ENCODE peak calls at places on chromosome 3, in six cellular contexts. E is AG09309, R is heart right ventricle, X is neural progenitor cell, P is IMR-90, F is HFF-Myc. V is an unnamed sample.

GRCh38 chr3:48694610-48695051 is 8.9 kb upstream of the NCKIPSD start:
- DNase-seq in X (no peak), R (peak), P (peak), E (peak), F (peak), V (no peak)

GRCh38 chr3:108882762-108883161 is 60.2 kb downstream of the TRAT1 start:
- DNase-seq in E (no peak), F (no peak), P (no peak), X (no peak), R (no peak), V (no peak)

GRCh38 chr3:121997372-121997771 is 24.7 kb downstream of the ILDR1 start:
- DNase-seq in R (no peak), P (no peak), E (no peak), F (no peak), X (no peak), V (peak)

GRCh38 chr3:27507111-27507510 is 22.9 kb upstream of the SLC4A7 start:
- DNase-seq in F (no peak), R (no peak), P (peak), E (no peak), X (no peak), V (no peak)

GRCh38 chr3:67916353-67916752 is 261.9 kb upstream of the SUCLG2 start:
- DNase-seq in F (no peak), X (no peak), P (no peak), R (no peak), E (no peak), V (peak)

GRCh38 chr3:72011495-72011894 is 226.5 kb upstream of the PROK2 start:
- DNase-seq in R (no peak), P (peak), X (no peak), F (no peak), E (peak), V (no peak)

GRCh38 chr3:139655880-139656279 is 21.9 kb downstream of the NMNAT3 start:
- DNase-seq in R (no peak), X (no peak), F (no peak), E (no peak), P (no peak), V (no peak)

GRCh38 chr3:143811602-143812001 is 36.7 kb downstream of the SLC9A9 start:
- DNase-seq in X (no peak), R (peak), P (no peak), E (no peak), F (no peak), V (no peak)

GRCh38 chr3:59515936-59516335 is 466.1 kb upstream of the CFAP20DC start:
- DNase-seq in X (no peak), F (no peak), P (no peak), R (no peak), E (no peak), V (no peak)

GRCh38 chr3:126542340-126543241 is 16.1 kb downstream of the C3orf22 start:
- DNase-seq in F (no peak), R (no peak), X (no peak), E (no peak), P (no peak), V (no peak)

GRCh38 chr3:143089965-143090364 is 29.6 kb upstream of the CHST2 start:
- DNase-seq in E (no peak), P (no peak), X (no peak), R (no peak), F (no peak), V (no peak)

GRCh38 chr3:168250415-168250861 is 154.7 kb upstream of the GOLIM4 start:
- DNase-seq in R (no peak), X (peak), E (no peak), F (no peak), P (peak), V (peak)

GRCh38 chr3:111596328-111596727 is 1.2 kb upstream of the ZBED2 start:
- DNase-seq in E (no peak), X (no peak), R (no peak), P (peak), F (no peak), V (no peak)

GRCh38 chr3:161649900-161650484 is 153.4 kb downstream of the OTOL1 start:
- DNase-seq in F (no peak), R (no peak), X (no peak), P (no peak), E (no peak), V (no peak)

GRCh38 chr3:189967254-189967865 is 153.3 kb downstream of the P3H2 start:
- DNase-seq in P (peak), E (no peak), R (no peak), X (peak), F (no peak), V (peak)

GRCh38 chr3:19250959-19251610 is 102.8 kb downstream of the KCNH8 start:
- DNase-seq in X (peak), F (no peak), E (no peak), P (no peak), R (no peak), V (no peak)

GRCh38 chr3:177441281-177441812 is 244.1 kb upstream of the TBL1XR1 start:
- DNase-seq in X (no peak), F (no peak), R (no peak), P (no peak), E (no peak), V (no peak)

GRCh38 chr3:71258116-71258515 is 325.4 kb downstream of the FOXP1 start:
- DNase-seq in R (no peak), E (peak), F (no peak), X (no peak), P (peak), V (no peak)

GRCh38 chr3:15354485-15354884 is 22.1 kb upstream of the SH3BP5 start:
- DNase-seq in F (no peak), X (no peak), R (no peak), P (no peak), E (no peak), V (no peak)

GRCh38 chr3:33145901-33146580 is 32.2 kb downstream of the CRTAP start:
- DNase-seq in R (no peak), P (no peak), X (no peak), E (no peak), F (no peak), V (no peak)

GRCh38 chr3:13007251-13007941 is 65.8 kb downstream of the IQSEC1 start:
- DNase-seq in X (no peak), F (no peak), E (no peak), P (no peak), R (no peak), V (no peak)

GRCh38 chr3:31634485-31634884 is 101.8 kb downstream of the STT3B start:
- DNase-seq in X (no peak), R (no peak), E (peak), F (peak), P (peak), V (no peak)

GRCh38 chr3:48038971-48039481 is 22.8 kb upstream of the MAP4 start:
- DNase-seq in F (no peak), E (no peak), X (no peak), P (no peak), R (no peak), V (peak)

GRCh38 chr3:101984356-101984755 is 135.0 kb downstream of the NFKBIZ start:
- DNase-seq in F (no peak), P (no peak), R (no peak), E (no peak), X (no peak), V (no peak)

GRCh38 chr3:31755911-31756658 is 223.4 kb downstream of the STT3B start:
- DNase-seq in R (no peak), P (no peak), E (no peak), F (no peak), X (no peak), V (no peak)

GRCh38 chr3:42996633-42997075 is 17.5 kb downstream of the GASK1A start:
- DNase-seq in P (no peak), R (no peak), F (no peak), X (no peak), E (no peak), V (no peak)

GRCh38 chr3:177445591-177445990 is 248.3 kb upstream of the TBL1XR1 start:
- DNase-seq in R (no peak), X (no peak), E (no peak), P (no peak), F (no peak), V (no peak)

GRCh38 chr3:9398715-9399708 is 1.6 kb downstream of the SETD5 start:
- DNase-seq in R (no peak), E (no peak), P (peak), F (no peak), X (peak), V (peak)

GRCh38 chr3:113377158-113377557 is 64.1 kb downstream of the CFAP44 start:
- DNase-seq in F (no peak), R (no peak), X (no peak), P (no peak), E (no peak), V (no peak)

GRCh38 chr3:139529624-139530023 is 9.9 kb downstream of the RBP1 start:
- DNase-seq in P (no peak), X (no peak), R (no peak), E (no peak), F (no peak), V (no peak)

GRCh38 chr3:63967675-63968611 is 55.4 kb downstream of the PSMD6 start:
- DNase-seq in E (no peak), P (peak), X (peak), F (no peak), R (no peak), V (peak)

GRCh38 chr3:55482496-55483195 is 4.5 kb downstream of the WNT5A start:
- DNase-seq in F (no peak), P (peak), E (no peak), X (peak), R (no peak), V (no peak)

GRCh38 chr3:127443581-127444375 is 146.8 kb downstream of the TPRA1 start:
- DNase-seq in E (no peak), F (no peak), X (no peak), R (no peak), P (no peak), V (no peak)

GRCh38 chr3:57892423-57892822 is 115.8 kb upstream of the FLNB start:
- DNase-seq in P (peak), E (no peak), F (no peak), R (no peak), X (no peak), V (no peak)

GRCh38 chr3:186108106-186108940 is 566 bp downstream of the ETV5 start:
- DNase-seq in R (peak), F (no peak), X (peak), E (no peak), P (peak), V (peak)

GRCh38 chr3:66602691-66603090 is 101.9 kb upstream of the LRIG1 start:
- DNase-seq in X (no peak), R (no peak), E (no peak), F (no peak), P (no peak), V (no peak)

GRCh38 chr3:7789324-7789723 is 712.3 kb upstream of the LMCD1 start:
- DNase-seq in P (no peak), E (no peak), R (no peak), X (no peak), F (no peak), V (no peak)

GRCh38 chr3:113606539-113607218 is 74.3 kb downstream of the SIDT1 start:
- DNase-seq in E (no peak), P (no peak), X (no peak), F (no peak), R (no peak), V (peak)

GRCh38 chr3:14428087-14429067 is 26.0 kb downstream of the SLC6A6 start:
- DNase-seq in F (no peak), R (no peak), X (no peak), P (no peak), E (no peak), V (peak)

DNA sequence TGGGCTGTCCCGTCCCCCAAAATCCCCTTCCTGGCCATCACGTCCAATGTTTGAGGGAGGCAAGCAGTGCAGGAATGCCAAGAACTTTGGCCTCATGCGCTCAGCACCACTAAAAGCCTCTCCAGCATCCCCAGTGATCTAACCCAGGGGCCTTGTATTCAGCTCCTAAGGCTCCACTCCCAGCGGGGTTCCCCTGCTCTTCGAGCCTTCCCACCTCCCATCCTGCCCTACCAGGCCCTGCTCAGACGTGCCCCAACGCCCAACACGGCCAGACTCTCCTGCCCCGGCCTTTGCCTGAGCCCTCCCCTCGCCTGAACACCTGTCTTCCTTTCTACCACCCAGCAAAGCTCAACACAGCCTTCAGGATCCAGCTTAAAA is 30.5 kb downstream of the PLXND1 start:
- DNase-seq in R (no peak), P (no peak), E (no peak), X (peak), F (no peak), V (no peak)
- H3K4me3 ChIP-seq in R (no peak), P (no peak), E (no peak), X (no peak), F (no peak), V (no peak)

GRCh38 chr3:129628169-129628522 is 21.7 kb upstream of the PLXND1 start:
- DNase-seq in R (no peak), F (no peak), X (no peak), E (no peak), P (no peak), V (no peak)
- H3K4me3 ChIP-seq in R (peak), F (no peak), X (peak), E (peak), P (no peak), V (peak)

GRCh38 chr3:152192936-152193672 is 75.6 kb upstream of the MBNL1 start:
- DNase-seq in R (no peak), E (no peak), X (no peak), P (no peak), F (no peak), V (no peak)
- H3K4me3 ChIP-seq in R (no peak), E (no peak), X (no peak), P (no peak), F (no peak), V (no peak)

DNA sequence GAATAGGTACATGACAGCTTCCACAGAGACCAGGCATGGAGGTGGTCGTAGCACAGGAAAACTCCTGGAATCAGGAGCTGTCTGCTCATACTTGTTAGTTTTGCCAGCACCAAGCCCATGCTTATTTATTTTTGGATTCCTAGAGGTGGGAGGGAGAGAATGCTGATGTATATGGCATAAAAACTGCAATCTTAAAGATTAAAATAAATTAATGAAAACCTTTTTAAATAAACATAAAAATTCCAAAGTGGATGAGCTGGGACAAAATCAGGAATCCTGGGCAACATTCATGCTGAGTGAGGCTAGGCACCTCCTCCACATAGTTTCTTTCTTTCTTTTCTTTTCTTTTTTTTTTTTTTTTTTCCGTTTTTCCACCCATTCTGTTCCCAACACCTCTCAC is 14.3 kb upstream of the BCL6 start:
- DNase-seq in P (no peak), R (no peak), X (no peak), F (no peak), E (no peak), V (no peak)
- H3K4me3 ChIP-seq in P (no peak), R (no peak), X (no peak), F (no peak), E (no peak), V (no peak)

GRCh38 chr3:158213461-158213860 is 103.6 kb downstream of the RSRC1 start:
- DNase-seq in R (no peak), F (no peak), X (no peak), E (no peak), P (no peak), V (no peak)

GRCh38 chr3:158220575-158220974 is 110.7 kb downstream of the RSRC1 start:
- DNase-seq in P (no peak), X (peak), E (no peak), F (no peak), R (no peak), V (no peak)

GRCh38 chr3:158221426-158221825 is 111.5 kb downstream of the RSRC1 start:
- DNase-seq in P (peak), X (no peak), E (no peak), F (no peak), R (no peak), V (no peak)

GRCh38 chr3:158217992-158218391 is 108.1 kb downstream of the RSRC1 start:
- DNase-seq in P (no peak), X (peak), F (no peak), E (no peak), R (no peak), V (no peak)
- H3K4me3 ChIP-seq in P (no peak), X (no peak), F (no peak), E (no peak), R (no peak), V (no peak)

GRCh38 chr3:196645091-196645490 is 5.6 kb downstream of the NRROS start:
- DNase-seq in P (no peak), X (no peak), R (no peak), E (no peak), F (no peak), V (no peak)

GRCh38 chr3:196643201-196643749 is 3.8 kb downstream of the NRROS start:
- DNase-seq in P (no peak), R (no peak), X (no peak), E (no peak), F (no peak), V (peak)

GRCh38 chr3:196641278-196642058 is 2.0 kb downstream of the NRROS start:
- DNase-seq in F (no peak), P (no peak), E (no peak), R (no peak), X (no peak), V (peak)

GRCh38 chr3:196645917-196646735 is 6.6 kb downstream of the NRROS start:
- DNase-seq in P (no peak), E (no peak), R (no peak), F (no peak), X (no peak), V (no peak)

DNA sequence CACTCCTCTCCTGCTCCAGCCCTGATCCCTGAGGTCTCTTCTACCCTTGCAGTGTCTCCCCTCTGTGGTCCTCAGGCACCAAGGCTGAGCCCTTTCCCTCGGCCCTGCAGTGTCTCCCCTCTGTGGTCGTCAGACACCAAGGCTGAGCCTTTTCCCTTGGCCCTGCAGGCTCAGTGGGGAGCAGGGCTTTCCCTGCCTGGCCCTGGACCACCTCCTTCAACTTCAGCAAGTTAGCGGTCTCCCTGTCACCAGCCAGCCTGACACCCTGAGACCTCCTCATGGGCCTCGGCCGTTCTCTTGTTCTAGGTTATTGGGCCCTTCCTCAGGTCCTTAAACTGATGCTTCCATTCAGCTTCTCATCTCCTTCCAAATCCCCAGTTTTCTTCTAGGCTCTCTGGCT is 4.3 kb downstream of the NRROS start:
- DNase-seq in E (no peak), R (no peak), F (no peak), X (no peak), P (no peak), V (no peak)
- H3K4me3 ChIP-seq in E (no peak), R (no peak), F (no peak), X (no peak), P (no peak), V (no peak)

GRCh38 chr3:156158656-156159295 is 38.4 kb downstream of the KCNAB1 start:
- DNase-seq in R (no peak), X (no peak), E (no peak), P (no peak), F (no peak), V (no peak)

GRCh38 chr3:156161172-156161571 is 40.8 kb downstream of the KCNAB1 start:
- DNase-seq in F (no peak), R (no peak), P (peak), E (no peak), X (peak), V (no peak)

GRCh38 chr3:156160653-156161052 is 40.3 kb downstream of the KCNAB1 start:
- DNase-seq in F (no peak), R (no peak), E (no peak), X (no peak), P (no peak), V (peak)
- H3K4me3 ChIP-seq in F (no peak), R (no peak), E (no peak), X (no peak), P (no peak), V (no peak)

GRCh38 chr3:159882784-159883779 is 105.6 kb upstream of the IL12A start:
- DNase-seq in E (no peak), F (peak), P (peak), X (peak), R (no peak), V (no peak)
- H3K4me3 ChIP-seq in E (no peak), F (no peak), P (no peak), X (no peak), R (no peak), V (no peak)

V was measured in GM12865.